ENCODE peak calls at places on chromosomes 13 and 19, in five cellular contexts. W is EL; M is stimulated activated CD4-positive, alpha-beta T cell treated with anti-CD3 and anti-CD28 coated beads, Interleukin-15, amount 100 ng/mL, for 1 hour; I is renal cortical epithelial cell; R is IMR-90. P is an unnamed sample.

GRCh38 chr19:21593934-21594844 is 88.8 kb downstream of the ZNF429 start:
- DNase-seq in W (no peak), I (no peak), R (no peak), M (no peak), P (no peak)

GRCh38 chr19:10201176-10201575 is 6.4 kb upstream of the DNMT1 start:
- DNase-seq in W (no peak), R (no peak), M (no peak), I (no peak), P (no peak)

GRCh38 chr13:113448545-113448884 is 4.8 kb downstream of the ADPRHL1 start:
- DNase-seq in R (no peak), M (no peak), W (no peak), I (no peak), P (peak; percentile 65)

GRCh38 chr19:737591-738093 is 13.3 kb upstream of the MISP start:
- DNase-seq in R (peak; percentile 16), M (peak; percentile 34), I (no peak), W (peak; percentile 40), P (peak; percentile 38)

GRCh38 chr13:91459485-91459884 is 61.1 kb downstream of the GPC5 start:
- DNase-seq in W (no peak), R (no peak), M (no peak), I (no peak), P (no peak)

GRCh38 chr19:29587059-29587458 is 19.0 kb upstream of the POP4 start:
- DNase-seq in M (no peak), W (no peak), I (no peak), R (no peak), P (no peak)

GRCh38 chr19:29549105-29550070 is 23.6 kb downstream of the VSTM2B start:
- DNase-seq in I (no peak), M (no peak), R (no peak), W (no peak), P (no peak)

GRCh38 chr19:54541712-54542111 is 31.9 kb upstream of the LILRA2 start:
- DNase-seq in R (no peak), M (no peak), W (no peak), I (no peak), P (no peak)

GRCh38 chr19:5466814-5467291 is 11.6 kb downstream of the ZNRF4 start:
- DNase-seq in I (no peak), W (no peak), R (no peak), M (no peak), P (no peak)

GRCh38 chr19:35009424-35010415 is 9.6 kb downstream of the GRAMD1A start:
- DNase-seq in M (no peak), W (no peak), R (no peak), I (no peak), P (no peak)

GRCh38 chr13:111225810-111226546 is 94.5 kb upstream of the TEX29 start:
- DNase-seq in W (no peak), R (no peak), M (no peak), I (no peak), P (no peak)

GRCh38 chr13:31997641-31998040 is 33.9 kb upstream of the FRY start:
- DNase-seq in R (no peak), W (no peak), M (no peak), I (no peak), P (no peak)

GRCh38 chr13:39836038-39836437 is 180.6 kb downstream of the COG6 start:
- DNase-seq in R (no peak), I (peak; percentile 49), M (no peak), W (no peak), P (no peak)

GRCh38 chr19:38194061-38194701 is 29.8 kb downstream of the DPF1 start:
- DNase-seq in M (no peak), R (no peak), W (no peak), I (peak; percentile 44), P (no peak)